ENCODE peak calls at places on chromosomes 16 and 17, in nine cellular contexts. J, F, E, H, V, D, O, C and X are unnamed samples.

GRCh38 chr16:88456356-88457292 is 3.5 kb downstream of the ZFPM1 start:
- DNase-seq in J (no peak), F (no peak), E (no peak), H (no peak), V (no peak), D (no peak), O (no peak), C (no peak), X (no peak)

GRCh38 chr16:48386559-48387312 is 1.5 kb upstream of the SIAH1 start:
- DNase-seq in J (no peak), F (no peak), E (no peak), H (peak; percentile 43), V (no peak), D (no peak), O (no peak), C (peak; percentile 63), X (no peak)

GRCh38 chr16:81076566-81077076 is 417 bp downstream of the C16orf46 start:
- DNase-seq in J (no peak), F (no peak), E (peak; percentile 55), H (peak; percentile 95), V (peak; percentile 89), D (peak; percentile 85), O (peak; percentile 87), C (peak; percentile 88), X (peak; percentile 67)

GRCh38 chr17:81074875-81075274 is 39.9 kb downstream of the BAIAP2 start:
- DNase-seq in J (no peak), F (no peak), E (no peak), H (no peak), V (no peak), D (no peak), O (no peak), C (no peak), X (no peak)

GRCh38 chr17:45923511-45924268 is 29.3 kb downstream of the MAPT start:
- DNase-seq in J (no peak), F (no peak), E (no peak), H (no peak), V (no peak), D (peak; percentile 86), O (peak; percentile 58), C (no peak), X (no peak)

GRCh38 chr16:67649494-67649931 is 4.6 kb downstream of the CARMIL2 start:
- DNase-seq in J (no peak), F (no peak), E (no peak), H (peak; percentile 97), V (no peak), D (peak; percentile 23), O (no peak), C (no peak), X (no peak)

GRCh38 chr17:50621562-50621961 is 13.1 kb upstream of the ABCC3 start:
- DNase-seq in J (peak; percentile 31), F (no peak), E (no peak), H (no peak), V (no peak), D (peak; percentile 33), O (no peak), C (no peak), X (no peak)

GRCh38 chr16:20844588-20844987 is 38.3 kb downstream of the REXO5 start:
- DNase-seq in J (no peak), F (no peak), E (no peak), H (no peak), V (no peak), D (no peak), O (no peak), C (no peak), X (no peak)

GRCh38 chr16:58399718-58400633 is 7.7 kb downstream of the GINS3 start:
- DNase-seq in J (no peak), F (no peak), E (no peak), H (no peak), V (no peak), D (no peak), O (no peak), C (no peak), X (no peak)

GRCh38 chr17:27446569-27447301 is 9.5 kb upstream of the KSR1 start:
- DNase-seq in J (peak; percentile 98), F (no peak), E (no peak), H (no peak), V (no peak), D (peak; percentile 98), O (peak; percentile 100), C (no peak), X (no peak)

GRCh38 chr16:50324345-50324744 is 44.4 kb downstream of the BRD7 start:
- DNase-seq in J (no peak), F (no peak), E (no peak), H (no peak), V (no peak), D (no peak), O (no peak), C (no peak), X (no peak)

GRCh38 chr16:74724820-74725549 is 24.3 kb upstream of the MLKL start:
- DNase-seq in J (peak; percentile 75), F (no peak), E (no peak), H (no peak), V (no peak), D (peak; percentile 42), O (peak; percentile 45), C (no peak), X (no peak)

GRCh38 chr17:12256380-12256995 is 235.8 kb downstream of the MAP2K4 start:
- DNase-seq in J (peak; percentile 23), F (peak; percentile 3), E (peak; percentile 15), H (no peak), V (no peak), D (peak; percentile 71), O (peak; percentile 77), C (peak; percentile 39), X (no peak)

GRCh38 chr17:42118126-42118510 is 3.0 kb downstream of the KAT2A start:
- DNase-seq in J (no peak), F (no peak), E (no peak), H (no peak), V (no peak), D (no peak), O (no peak), C (no peak), X (no peak)

GRCh38 chr16:83901101-83901500 is 2.2 kb downstream of the MLYCD start:
- DNase-seq in J (peak; percentile 49), F (no peak), E (no peak), H (no peak), V (no peak), D (no peak), O (no peak), C (no peak), X (no peak)

GRCh38 chr16:1216296-1216619 is 8.8 kb downstream of the TPSG1 start:
- DNase-seq in J (no peak), F (no peak), E (no peak), H (no peak), V (no peak), D (no peak), O (no peak), C (no peak), X (no peak)

GRCh38 chr17:13792314-13792713 is 190.6 kb upstream of the HS3ST3A1 start:
- DNase-seq in J (peak; percentile 58), F (no peak), E (no peak), H (no peak), V (no peak), D (no peak), O (peak; percentile 43), C (no peak), X (no peak)

GRCh38 chr17:27207073-27207511 is 86.8 kb upstream of the WSB1 start:
- DNase-seq in J (peak; percentile 54), F (no peak), E (no peak), H (no peak), V (no peak), D (peak; percentile 69), O (peak; percentile 79), C (no peak), X (no peak)

GRCh38 chr17:57650548-57650947 is 94.6 kb downstream of the CCDC182 start:
- DNase-seq in J (no peak), F (no peak), E (no peak), H (no peak), V (no peak), D (no peak), O (no peak), C (no peak), X (no peak)

GRCh38 chr17:57649191-57649590 is 95.9 kb downstream of the CCDC182 start:
- DNase-seq in J (no peak), F (no peak), E (no peak), H (no peak), V (no peak), D (no peak), O (no peak), C (no peak), X (no peak)

GRCh38 chr17:57645950-57646686 is 99.0 kb downstream of the CCDC182 start:
- DNase-seq in J (no peak), F (no peak), E (no peak), H (no peak), V (no peak), D (no peak), O (no peak), C (no peak), X (no peak)

GRCh38 chr17:57649731-57650484 is 95.2 kb downstream of the CCDC182 start:
- DNase-seq in J (peak; percentile 79), F (no peak), E (no peak), H (peak; percentile 89), V (no peak), D (peak; percentile 47), O (peak; percentile 31), C (no peak), X (no peak)

GRCh38 chr17:57648720-57649119 is 96.4 kb downstream of the CCDC182 start:
- DNase-seq in J (no peak), F (no peak), E (no peak), H (peak; percentile 65), V (no peak), D (no peak), O (no peak), C (no peak), X (no peak)
- H3K27ac ChIP-seq in J (no peak overlapping the region), F (no peak overlapping the region), E (no peak overlapping the region), H (no peak overlapping the region), V (no peak overlapping the region), D (no peak overlapping the region), O (no peak overlapping the region), C (no peak overlapping the region), X (no peak overlapping the region)

GRCh38 chr17:47844814-47845453 is 3.9 kb upstream of the SCRN2 start:
- DNase-seq in J (no peak), F (no peak), E (no peak), H (no peak), V (no peak), D (peak; percentile 44), O (no peak), C (no peak), X (no peak)
- TF ChIP-seq CTCF in J (peak; percentile 36), F (no peak), E (peak; percentile 39), H (peak; percentile 68), V (no peak), D (peak; percentile 43), O (peak; percentile 49), C (peak; percentile 14), X (peak; percentile 23)

DNA sequence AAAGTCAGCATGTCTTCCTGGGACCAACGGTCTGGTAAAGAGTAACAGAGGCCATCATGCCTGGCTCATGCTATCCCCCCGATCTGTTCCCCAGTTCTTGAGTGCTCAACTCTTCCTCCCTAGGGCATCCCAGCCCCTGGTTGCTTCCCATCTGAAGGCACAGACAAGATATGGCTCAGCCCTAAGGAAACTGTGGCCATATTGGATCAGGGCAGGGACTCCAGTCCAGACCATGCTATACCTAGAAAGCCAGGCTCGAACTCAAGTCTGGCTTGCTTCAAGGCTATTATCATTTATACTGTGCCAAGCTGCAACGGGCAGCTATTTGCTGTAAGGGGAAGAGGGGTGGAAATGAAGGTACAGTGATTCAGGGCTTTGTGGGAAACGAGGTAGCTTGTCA is 2.8 kb downstream of the UBTF start:
- DNase-seq in J (no peak), F (no peak), E (no peak), H (no peak), V (no peak), D (no peak), O (no peak), C (no peak), X (no peak)
- H3K36me3 ChIP-seq in J (peaks cover 24% of the 10 kb centered on the region), F (peaks cover 25% of the 10 kb centered on the region), E (peaks cover 14% of the 10 kb centered on the region), H (peaks cover 44% of the 10 kb centered on the region), V (peaks cover 47% of the 10 kb centered on the region), D (peaks cover 30% of the 10 kb centered on the region), O (peaks cover 30% of the 10 kb centered on the region), C (peaks cover 56% of the 10 kb centered on the region), X (peaks cover 24% of the 10 kb centered on the region)

GRCh38 chr17:32265192-32265895 is at the start of gene RHBDL3:
- DNase-seq in J (no peak), F (no peak), E (peak; percentile 24), H (peak; percentile 78), V (peak; percentile 43), D (no peak), O (no peak), C (no peak), X (no peak)
- H3K27ac ChIP-seq in J (no peak within 1 kb of the TSS), F (no peak within 1 kb of the TSS), E (no peak within 1 kb of the TSS), H (no peak within 1 kb of the TSS), V (peak within 1 kb of the TSS; percentile 36), D (no peak within 1 kb of the TSS), O (no peak within 1 kb of the TSS), C (no peak within 1 kb of the TSS), X (no peak within 1 kb of the TSS)